ENCODE peak calls at places on chromosomes 5 and 9, in four cellular contexts. Z, U, K and J are unnamed samples.
A peak's percentile ranks its signal among the peaks of the same experiment; 100 is the strongest.

GRCh38 chr5:81506900-81507588 is 113.1 kb upstream of the ACOT12 start:
- DNase-seq in Z (peak; percentile 67), U (no peak), K (peak; percentile 48), J (peak; percentile 60)

GRCh38 chr5:132962429-132962928 is 955 bp downstream of the AFF4 start:
- DNase-seq in Z (peak; percentile 50), U (no peak), K (peak; percentile 32), J (no peak)

GRCh38 chr5:3103241-3103855 is 351.9 kb upstream of the IRX2 start:
- DNase-seq in Z (no peak), U (no peak), K (no peak), J (no peak)

GRCh38 chr9:136322756-136323330 is 4.5 kb upstream of the GPSM1 start:
- DNase-seq in U (no peak), Z (no peak), K (no peak), J (no peak)

GRCh38 chr9:119963798-119964372 is 594.6 kb upstream of the BRINP1 start:
- DNase-seq in U (no peak), K (no peak), Z (peak; percentile 52), J (peak; percentile 88)

GRCh38 chr5:125042243-125042887 is 295.9 kb upstream of the ZNF608 start:
- DNase-seq in K (no peak), U (no peak), Z (no peak), J (peak; percentile 49)

GRCh38 chr5:79954620-79955019 is 36.4 kb downstream of the MTX3 start:
- DNase-seq in U (no peak), K (no peak), Z (no peak), J (no peak)

GRCh38 chr9:100427366-100428263 is 672 bp downstream of the MSANTD3 start:
- DNase-seq in U (peak; percentile 65), Z (peak; percentile 43), K (peak; percentile 57), J (no peak)

GRCh38 chr5:168165221-168165965 is 126.1 kb upstream of the WWC1 start:
- DNase-seq in K (peak; percentile 17), Z (no peak), U (no peak), J (no peak)

GRCh38 chr9:125663127-125663526 is 43.9 kb downstream of the MAPKAP1 start:
- DNase-seq in K (no peak), Z (peak; percentile 79), U (no peak), J (no peak)

GRCh38 chr5:127702913-127703575 is at the start of gene CCDC192:
- DNase-seq in K (no peak), Z (no peak), U (no peak), J (no peak)

GRCh38 chr5:36305571-36306326 is 4.0 kb upstream of the RANBP3L start:
- DNase-seq in U (peak; percentile 47), K (peak; percentile 39), Z (peak; percentile 52), J (no peak)

GRCh38 chr5:53679261-53679660 is 118.8 kb downstream of the NDUFS4 start:
- DNase-seq in K (no peak), Z (peak; percentile 55), U (no peak), J (peak; percentile 1)

GRCh38 chr9:128097156-128098016 is 29.4 kb downstream of the SLC25A25 start:
- DNase-seq in U (peak; percentile 49), K (no peak), Z (no peak), J (no peak)

GRCh38 chr9:128100581-128100980 is 26.9 kb downstream of the PTGES2 start:
- DNase-seq in U (peak; percentile 38), Z (no peak), K (no peak), J (no peak)

GRCh38 chr9:128098017-128098935 is 29.3 kb downstream of the PTGES2 start:
- DNase-seq in K (peak; percentile 95), U (peak; percentile 97), Z (peak; percentile 97), J (peak; percentile 95)

GRCh38 chr9:128099932-128100491 is 27.5 kb downstream of the PTGES2 start:
- DNase-seq in Z (no peak), U (peak; percentile 68), K (no peak), J (no peak)

GRCh38 chr9:128098936-128099931 is 28.3 kb downstream of the PTGES2 start:
- DNase-seq in Z (peak; percentile 59), K (peak; percentile 47), U (no peak), J (no peak)
- H3K4me3 ChIP-seq in Z (peak overlapping the region; percentile 56), K (peak overlapping the region; percentile 31), U (peak overlapping the region; percentile 61), J (peak overlapping the region; percentile 49)

GRCh38 chr9:128144239-128145181 is 4.7 kb upstream of the LCN2 start:
- DNase-seq in U (peak; percentile 28), K (no peak), Z (no peak), J (no peak)

GRCh38 chr9:128143409-128144238 is 5.6 kb upstream of the LCN2 start:
- DNase-seq in U (peak; percentile 36), Z (peak; percentile 69), K (peak; percentile 46), J (no peak)

GRCh38 chr9:128142061-128142460 is 7.2 kb upstream of the LCN2 start:
- DNase-seq in Z (no peak), U (peak; percentile 4), K (no peak), J (no peak)

GRCh38 chr9:128141604-128142003 is 7.6 kb upstream of the LCN2 start:
- DNase-seq in Z (no peak), U (peak; percentile 8), K (no peak), J (no peak)

GRCh38 chr9:128142596-128142995 is 6.7 kb upstream of the LCN2 start:
- DNase-seq in K (no peak), Z (no peak), U (peak; percentile 14), J (no peak)
- TF ChIP-seq CTCF in K (no peak), Z (no peak), U (no peak), J (no peak)

DNA sequence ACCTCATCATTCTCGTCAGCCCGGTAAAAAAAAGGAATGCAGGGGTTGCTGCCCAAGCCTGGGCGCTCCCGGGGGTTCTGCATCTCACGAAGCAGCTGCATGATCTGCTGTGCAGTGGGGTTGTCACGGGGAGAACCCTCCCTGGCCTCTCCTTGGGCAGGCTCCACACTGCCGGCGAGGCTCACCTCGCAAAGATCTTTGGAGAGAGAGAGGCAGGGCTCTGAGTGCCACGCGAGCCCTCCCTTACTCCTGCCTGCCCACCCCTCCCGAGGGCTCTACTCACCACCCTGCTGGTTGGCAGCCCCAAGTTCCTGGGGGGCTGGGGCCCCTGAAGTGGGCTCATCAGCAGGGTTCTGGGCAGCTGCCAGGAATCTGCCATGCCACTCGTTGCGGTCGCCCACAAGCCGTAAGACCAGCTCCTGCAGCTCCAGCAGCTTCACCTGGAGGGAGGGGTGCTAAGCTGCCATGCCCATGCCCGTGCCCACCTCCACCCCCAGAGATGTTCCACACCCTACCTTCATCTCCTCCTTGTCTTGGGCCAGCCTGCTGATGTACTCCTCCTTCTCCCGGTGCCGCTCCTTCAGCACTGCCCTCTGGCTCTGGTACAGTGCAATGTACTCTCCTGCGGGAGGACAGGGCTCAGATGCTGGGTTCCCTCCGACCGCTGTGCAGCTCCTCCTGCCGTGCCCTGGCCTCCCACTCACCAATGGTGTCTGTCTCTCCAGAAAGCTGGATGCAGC is 18.6 kb downstream of the GOLGA2 start:
- DNase-seq in U (no peak), K (no peak), Z (no peak), J (no peak)
- H3K27me3 ChIP-seq in U (no peaks in the 10 kb centered on the region), K (no peaks in the 10 kb centered on the region), Z (no peaks in the 10 kb centered on the region), J (no peaks in the 10 kb centered on the region)

DNA sequence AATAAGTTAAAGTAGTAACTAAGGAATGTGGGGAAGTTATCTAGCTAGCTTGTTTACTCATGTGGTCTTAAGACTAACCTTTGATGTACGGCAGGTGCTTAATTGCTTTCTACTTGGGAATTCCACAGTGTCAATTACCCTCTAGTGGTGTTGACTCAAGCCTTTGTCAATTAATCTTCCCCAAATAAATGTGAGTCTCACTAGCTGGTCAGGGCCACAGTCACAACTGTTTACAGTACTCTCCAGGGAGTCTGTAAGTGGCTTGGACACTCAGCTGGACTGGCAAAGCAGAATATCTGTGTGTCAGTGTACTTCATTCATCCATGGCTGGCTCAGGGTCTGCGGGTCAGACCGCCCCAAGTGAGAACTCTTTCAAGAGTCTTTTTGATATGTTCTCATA is 30.8 kb downstream of the SMIM3 start:
- DNase-seq in K (no peak), Z (no peak), U (no peak), J (no peak)
- H3K4me3 ChIP-seq in K (no peak overlapping the region), Z (no peak overlapping the region), U (no peak overlapping the region), J (no peak overlapping the region)

GRCh38 chr5:218457-219289 is 553 bp downstream of the SDHA start:
- DNase-seq in K (peak; percentile 50), Z (peak; percentile 50), U (peak; percentile 62), J (no peak)

GRCh38 chr5:213803-214395 is 4.1 kb downstream of the CCDC127 start:
- DNase-seq in U (no peak), K (no peak), Z (no peak), J (no peak)

GRCh38 chr5:219492-219891 is 1.4 kb downstream of the SDHA start:
- DNase-seq in K (no peak), Z (no peak), U (no peak), J (no peak)

GRCh38 chr5:220008-220407 is 1.9 kb downstream of the SDHA start:
- DNase-seq in U (no peak), Z (no peak), K (no peak), J (no peak)

GRCh38 chr5:217860-218456 is at the start of the genes CCDC127 and SDHA:
- DNase-seq in K (peak; percentile 98), U (peak; percentile 97), Z (peak; percentile 86), J (peak; percentile 47)
- TF ChIP-seq CTCF in K (no peak), U (peak; percentile 42), Z (peak; percentile 67), J (peak; percentile 57)

GRCh38 chr9:126684345-126684744 is 70.6 kb downstream of the LMX1B start:
- DNase-seq in U (no peak), K (no peak), Z (no peak), J (no peak)
- H3K27me3 ChIP-seq in U (peaks cover 84% of the 10 kb centered on the region), K (peaks cover 99% of the 10 kb centered on the region), Z (peaks cover 55% of the 10 kb centered on the region), J (peaks cover 22% of the 10 kb centered on the region)

DNA sequence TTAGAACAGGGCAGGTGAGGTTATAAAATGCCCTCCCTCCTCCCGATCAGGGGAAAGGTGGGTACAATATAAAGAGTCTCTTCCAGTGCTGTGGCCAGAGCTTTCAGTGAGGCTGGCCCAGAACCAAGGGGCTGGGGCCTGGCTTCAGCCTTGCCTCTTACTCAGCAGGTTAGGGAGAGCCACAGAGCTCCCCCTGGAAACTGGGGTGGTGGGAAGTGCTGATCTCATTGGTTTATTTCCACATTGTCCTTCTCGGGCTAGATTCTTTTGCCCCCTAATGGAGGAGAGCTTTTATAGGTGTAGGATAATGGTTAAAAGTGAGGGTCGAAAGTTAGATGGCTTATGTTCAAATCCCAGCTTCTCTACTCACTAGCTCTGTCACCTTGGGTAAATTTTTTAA is 186.7 kb upstream of the TBC1D2 start:
- DNase-seq in K (no peak), Z (no peak), U (no peak), J (no peak)
- H3K4me3 ChIP-seq in K (no peak overlapping the region), Z (no peak overlapping the region), U (no peak overlapping the region), J (no peak overlapping the region)

GRCh38 chr9:93536874-93537273 is 39.5 kb upstream of the PHF2 start:
- DNase-seq in K (no peak), Z (no peak), U (no peak), J (no peak)

GRCh38 chr9:93543117-93543516 is 33.3 kb upstream of the PHF2 start:
- DNase-seq in Z (no peak), K (no peak), U (no peak), J (no peak)

GRCh38 chr9:93541581-93542349 is 34.6 kb upstream of the PHF2 start:
- DNase-seq in Z (no peak), U (no peak), K (no peak), J (no peak)

GRCh38 chr9:93541005-93541404 is 35.4 kb upstream of the PHF2 start:
- DNase-seq in U (no peak), K (no peak), Z (no peak), J (no peak)

DNA sequence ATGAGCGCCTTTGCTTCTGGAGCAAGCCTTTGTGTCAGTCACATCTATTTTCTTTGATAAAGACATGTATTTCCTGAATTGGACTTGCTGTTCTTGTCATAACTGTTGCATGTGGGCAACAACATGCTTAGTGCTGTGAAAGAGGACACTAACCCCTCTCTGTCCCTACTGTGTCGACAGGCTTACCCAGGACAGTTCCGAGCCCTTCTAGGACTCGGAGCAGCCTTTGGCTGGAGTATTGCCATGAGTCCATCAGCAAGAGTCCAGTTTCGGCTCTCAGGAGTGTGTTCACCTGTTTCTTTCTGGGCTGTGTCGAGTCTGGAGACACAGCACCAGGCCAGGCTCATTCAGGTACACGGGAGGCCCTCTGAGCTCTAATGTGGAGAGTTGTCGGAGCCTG is 36.1 kb upstream of the PHF2 start:
- DNase-seq in Z (no peak), U (no peak), K (no peak), J (no peak)
- TF ChIP-seq CTCF in Z (no peak), U (no peak), K (no peak), J (no peak)